ENCODE peak calls at places on chromosomes 11 and 22, in nine cellular contexts. A, N, H, M, K, U, G, J and D are unnamed samples.

GRCh38 chr11:95647355-95647754 is 142.2 kb downstream of the FAM76B start:
- DNase-seq in K (no peak), A (no peak), J (peak), G (no peak), N (no peak), M (no peak), H (no peak), U (peak), D (no peak)

GRCh38 chr22:27835446-27835845 is 33.9 kb upstream of the MN1 start:
- DNase-seq in A (no peak), N (no peak), G (no peak), K (no peak), J (no peak), H (no peak), M (no peak), U (peak), D (no peak)

GRCh38 chr11:101863361-101863760 is 51.4 kb upstream of the CEP126 start:
- DNase-seq in H (no peak), K (no peak), J (peak), G (no peak), N (no peak), U (peak), A (peak), M (no peak), D (peak)

GRCh38 chr11:126134461-126135155 is 71.9 kb upstream of the CDON start:
- DNase-seq in G (no peak), N (no peak), M (no peak), U (no peak), H (no peak), K (no peak), J (no peak), A (no peak), D (peak)

GRCh38 chr22:41528132-41528766 is 16.0 kb downstream of the POLR3H start:
- DNase-seq in H (no peak), G (no peak), M (no peak), A (no peak), N (no peak), J (no peak), K (no peak), U (no peak), D (no peak)

GRCh38 chr11:114775849-114776621 is 97.7 kb downstream of the NXPE2 start:
- DNase-seq in A (no peak), J (no peak), M (no peak), N (no peak), U (no peak), G (no peak), H (no peak), K (no peak), D (no peak)

GRCh38 chr22:20646377-20646776 is 127.5 kb upstream of the SERPIND1 start:
- DNase-seq in H (no peak), N (no peak), K (no peak), A (no peak), G (no peak), J (no peak), U (no peak), M (no peak), D (no peak)

GRCh38 chr11:64357904-64358535 is 942 bp upstream of the RPS6KA4 start:
- DNase-seq in G (peak), U (peak), N (peak), H (peak), M (no peak), K (peak), J (no peak), A (peak), D (no peak)

GRCh38 chr11:45927684-45928413 is 5.4 kb downstream of the LARGE2 start:
- DNase-seq in A (no peak), U (no peak), H (no peak), M (no peak), K (no peak), G (peak), N (no peak), J (no peak), D (no peak)

GRCh38 chr11:118366287-118366686 is 6.9 kb downstream of the UBE4A start:
- DNase-seq in G (no peak), H (no peak), J (no peak), N (no peak), A (no peak), K (no peak), M (no peak), U (no peak), D (no peak)

GRCh38 chr22:47307326-47307725 is 544.9 kb downstream of the TBC1D22A start:
- DNase-seq in U (no peak), J (peak), H (no peak), M (peak), A (peak), N (no peak), G (no peak), K (no peak), D (peak)

GRCh38 chr22:44445731-44446130 is 52.3 kb downstream of the RTL6 start:
- DNase-seq in K (no peak), J (no peak), G (no peak), A (no peak), H (no peak), N (no peak), M (no peak), U (no peak), D (no peak)

GRCh38 chr22:22578702-22579424 is 19.8 kb upstream of the PRAME start:
- DNase-seq in G (no peak), N (no peak), H (no peak), M (no peak), K (no peak), A (peak), U (peak), J (peak), D (peak)

GRCh38 chr11:60871378-60872061 is 4.2 kb downstream of the ZP1 start:
- DNase-seq in N (no peak), J (peak), U (peak), M (peak), K (no peak), H (no peak), A (peak), G (no peak), D (peak)

GRCh38 chr11:45646275-45646970 is 19.0 kb downstream of the CHST1 start:
- DNase-seq in U (peak), M (no peak), H (no peak), J (peak), G (peak), N (no peak), K (no peak), A (no peak), D (no peak)

GRCh38 chr11:86370922-86371614 is 3.6 kb upstream of the CCDC81 start:
- DNase-seq in G (no peak), U (no peak), J (peak), A (no peak), K (no peak), H (no peak), M (no peak), N (no peak), D (peak)

GRCh38 chr11:123561046-123561781 is 93.2 kb downstream of the SCN3B start:
- DNase-seq in K (no peak), U (no peak), H (no peak), M (no peak), G (no peak), N (no peak), J (peak), A (peak), D (peak)

GRCh38 chr11:7311903-7312302 is 60.2 kb downstream of the SYT9 start:
- DNase-seq in G (no peak), H (no peak), A (no peak), K (no peak), M (no peak), J (no peak), U (no peak), N (no peak), D (no peak)

GRCh38 chr11:44005956-44006355 is 41.8 kb upstream of the ACCSL start:
- DNase-seq in K (no peak), G (no peak), M (no peak), U (no peak), J (no peak), A (no peak), H (no peak), N (no peak), D (no peak)

GRCh38 chr11:69640995-69641581 is at the start of gene CCND1:
- DNase-seq in H (no peak), J (peak), M (peak), N (peak), K (peak), G (peak), U (peak), A (peak), D (peak)

GRCh38 chr11:123180166-123180565 is 14.9 kb downstream of the CLMP start:
- DNase-seq in J (peak), N (no peak), U (no peak), A (no peak), G (no peak), K (no peak), M (no peak), H (no peak), D (no peak)

GRCh38 chr11:11081786-11082185 is 223.9 kb upstream of the ZBED5 start:
- DNase-seq in U (peak), J (no peak), N (no peak), K (no peak), G (no peak), H (no peak), A (no peak), M (no peak), D (no peak)

GRCh38 chr22:45905924-45906865 is 70.8 kb downstream of the WNT7B start:
- DNase-seq in M (peak), N (no peak), K (no peak), A (peak), H (no peak), U (peak), G (no peak), J (peak), D (peak)

GRCh38 chr11:34349882-34350281 is 7.9 kb downstream of the ABTB2 start:
- DNase-seq in A (no peak), J (no peak), M (no peak), K (no peak), G (no peak), U (peak), N (no peak), H (no peak), D (peak)

GRCh38 chr11:134038897-134039470 is 29.9 kb upstream of the JAM3 start:
- DNase-seq in G (no peak), K (no peak), U (peak), A (no peak), M (no peak), J (no peak), N (no peak), H (no peak), D (peak)

GRCh38 chr22:27561301-27561820 is 240.2 kb downstream of the MN1 start:
- DNase-seq in M (no peak), J (peak), K (no peak), U (no peak), G (no peak), N (no peak), H (no peak), A (peak), D (no peak)

GRCh38 chr22:19872779-19873137 is 18.1 kb upstream of the GNB1L start:
- DNase-seq in G (no peak), N (no peak), A (no peak), U (no peak), H (no peak), J (no peak), M (no peak), K (no peak), D (no peak)